ENCODE peak calls at places on chromosomes 2 and 18, in four cellular contexts. U, F, W and Q are unnamed samples.

GRCh38 chr2:159399716-159400525 is 113.4 kb upstream of the WDSUB1 start:
- DNase-seq in F (peak; percentile 23), W (no peak), U (no peak), Q (no peak)

GRCh38 chr2:71614976-71615768 is 161.8 kb downstream of the DYSF start:
- DNase-seq in F (no peak), W (no peak), U (no peak), Q (no peak)

GRCh38 chr2:128414946-128415767 is 96.5 kb upstream of the HS6ST1 start:
- DNase-seq in F (no peak), W (no peak), U (no peak), Q (no peak)

GRCh38 chr2:63699549-63699839 is 110.7 kb downstream of the MDH1 start:
- DNase-seq in W (no peak), U (no peak), F (no peak), Q (no peak)

GRCh38 chr2:128301501-128301966 is 17.1 kb downstream of the HS6ST1 start:
- DNase-seq in W (no peak), F (peak; percentile 99), U (no peak), Q (no peak)

GRCh38 chr2:71008342-71008741 is 13.7 kb upstream of the TEX261 start:
- DNase-seq in W (no peak), U (no peak), F (no peak), Q (no peak)

GRCh38 chr2:19757586-19757985 is 144.2 kb downstream of the TTC32 start:
- DNase-seq in F (no peak), W (no peak), U (no peak), Q (no peak)

GRCh38 chr2:47264183-47264582 is 109.1 kb upstream of the STPG4 start:
- DNase-seq in U (no peak), W (no peak), F (no peak), Q (no peak)

GRCh38 chr2:113183703-113184102 is 9.9 kb downstream of the PSD4 start:
- DNase-seq in F (no peak), U (no peak), W (no peak), Q (no peak)

GRCh38 chr2:188383158-188383557 is 91.5 kb downstream of the GULP1 start:
- DNase-seq in F (peak; percentile 34), U (no peak), W (no peak), Q (no peak)

GRCh38 chr18:55997156-55997561 is 409.2 kb upstream of the TCF4 start:
- DNase-seq in F (peak; percentile 32), W (no peak), U (no peak), Q (peak; percentile 27)

GRCh38 chr2:135586148-135586547 is 54.9 kb downstream of the R3HDM1 start:
- DNase-seq in U (no peak), W (peak; percentile 4), F (no peak), Q (peak; percentile 31)

GRCh38 chr2:21118302-21118920 is 5.4 kb upstream of the TDRD15 start:
- DNase-seq in W (peak; percentile 14), U (no peak), F (peak; percentile 30), Q (peak; percentile 57)

GRCh38 chr2:152718047-152718908 is at the start of gene ARL6IP6:
- DNase-seq in W (peak; percentile 91), U (peak; percentile 60), F (peak; percentile 95), Q (peak; percentile 96)

GRCh38 chr2:202982779-202983491 is 31.7 kb upstream of the NBEAL1 start:
- DNase-seq in W (no peak), F (no peak), U (no peak), Q (no peak)

GRCh38 chr2:131367352-131367751 is 3.4 kb upstream of the RAB6D start:
- DNase-seq in F (no peak), W (no peak), U (no peak), Q (no peak)

GRCh38 chr2:192190474-192190873 is 4.3 kb downstream of the TMEFF2 start:
- DNase-seq in W (no peak), F (peak; percentile 38), U (no peak), Q (no peak)

GRCh38 chr2:117299451-117299850 is 515.0 kb upstream of the DDX18 start:
- DNase-seq in U (no peak), F (no peak), W (no peak), Q (peak; percentile 17)

GRCh38 chr2:241680827-241681599 is 5.6 kb downstream of the DTYMK start:
- DNase-seq in U (no peak), F (peak; percentile 96), W (no peak), Q (no peak)

DNA sequence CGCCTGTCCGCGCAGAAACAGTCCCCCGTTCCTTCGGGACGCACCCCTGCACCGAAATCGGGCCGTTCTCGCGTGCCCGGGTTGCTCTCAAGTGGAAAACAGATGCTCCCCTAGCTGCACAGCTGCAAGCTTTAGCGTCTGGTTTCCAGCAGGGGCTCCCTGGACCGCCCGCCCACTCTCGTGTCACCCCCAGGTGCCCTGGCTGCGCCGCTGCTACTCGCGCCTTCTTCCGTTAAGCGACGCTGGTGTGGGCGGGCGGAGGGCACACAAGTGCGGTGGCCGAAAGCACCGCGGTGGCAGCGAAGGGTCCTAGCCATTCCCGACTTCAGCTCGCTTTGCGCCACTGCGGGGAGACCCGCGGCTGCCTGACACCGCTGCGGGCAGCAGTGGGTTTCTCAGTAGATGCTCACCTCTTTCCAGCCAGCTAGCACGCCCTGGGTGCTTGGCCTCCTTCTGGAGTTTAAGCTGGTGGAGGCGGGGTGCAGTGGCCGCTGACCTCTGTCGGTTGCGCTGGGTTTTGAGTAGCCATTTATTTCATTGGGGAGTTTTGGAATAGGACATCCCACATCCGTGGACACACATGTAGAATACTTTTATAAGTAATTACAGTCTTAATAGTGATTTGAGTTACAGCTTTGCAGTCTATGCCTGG is 806 bp downstream of the ZNF407 start:
- DNase-seq in F (peak; percentile 75), W (peak; percentile 48), U (no peak), Q (peak; percentile 54)
- H2AK5ac ChIP-seq in F (no peak overlapping the region), W (no peak overlapping the region), U (no peak overlapping the region), Q (no peak overlapping the region)

GRCh38 chr2:29589440-29590103 is 331.8 kb downstream of the ALK start:
- DNase-seq in F (no peak), W (no peak), U (no peak), Q (no peak)

GRCh38 chr2:29590211-29590610 is 331.2 kb downstream of the ALK start:
- DNase-seq in F (no peak), U (no peak), W (no peak), Q (no peak)

GRCh38 chr2:29587791-29588190 is 333.6 kb downstream of the ALK start:
- DNase-seq in F (no peak), U (no peak), W (no peak), Q (no peak)

GRCh38 chr2:29596584-29596983 is 324.8 kb downstream of the ALK start:
- DNase-seq in F (no peak), W (no peak), U (no peak), Q (no peak)

GRCh38 chr2:29591600-29591999 is 329.8 kb downstream of the ALK start:
- DNase-seq in F (no peak), U (no peak), W (no peak), Q (no peak)
- H3K23ac ChIP-seq in F (no peak overlapping the region), U (no peak overlapping the region), W (no peak overlapping the region), Q (no peak overlapping the region)

GRCh38 chr2:101735166-101735533 is 37.6 kb downstream of the MAP4K4 start:
- DNase-seq in F (no peak), U (no peak), W (no peak), Q (no peak)
- H2AK5ac ChIP-seq in F (no peak overlapping the region), U (no peak overlapping the region), W (no peak overlapping the region), Q (no peak overlapping the region)

GRCh38 chr2:206443735-206444527 is 599 bp downstream of the ADAM23 start:
- DNase-seq in F (peak; percentile 45), W (peak; percentile 18), U (no peak), Q (peak; percentile 62)

GRCh38 chr2:206445948-206446347 is 2.6 kb downstream of the ADAM23 start:
- DNase-seq in F (no peak), U (no peak), W (no peak), Q (no peak)

GRCh38 chr2:206438196-206438727 is 5.1 kb upstream of the ADAM23 start:
- DNase-seq in W (no peak), U (no peak), F (no peak), Q (no peak)

GRCh38 chr2:206442516-206442853 is 847 bp upstream of the ADAM23 start:
- DNase-seq in W (no peak), U (no peak), F (no peak), Q (no peak)

DNA sequence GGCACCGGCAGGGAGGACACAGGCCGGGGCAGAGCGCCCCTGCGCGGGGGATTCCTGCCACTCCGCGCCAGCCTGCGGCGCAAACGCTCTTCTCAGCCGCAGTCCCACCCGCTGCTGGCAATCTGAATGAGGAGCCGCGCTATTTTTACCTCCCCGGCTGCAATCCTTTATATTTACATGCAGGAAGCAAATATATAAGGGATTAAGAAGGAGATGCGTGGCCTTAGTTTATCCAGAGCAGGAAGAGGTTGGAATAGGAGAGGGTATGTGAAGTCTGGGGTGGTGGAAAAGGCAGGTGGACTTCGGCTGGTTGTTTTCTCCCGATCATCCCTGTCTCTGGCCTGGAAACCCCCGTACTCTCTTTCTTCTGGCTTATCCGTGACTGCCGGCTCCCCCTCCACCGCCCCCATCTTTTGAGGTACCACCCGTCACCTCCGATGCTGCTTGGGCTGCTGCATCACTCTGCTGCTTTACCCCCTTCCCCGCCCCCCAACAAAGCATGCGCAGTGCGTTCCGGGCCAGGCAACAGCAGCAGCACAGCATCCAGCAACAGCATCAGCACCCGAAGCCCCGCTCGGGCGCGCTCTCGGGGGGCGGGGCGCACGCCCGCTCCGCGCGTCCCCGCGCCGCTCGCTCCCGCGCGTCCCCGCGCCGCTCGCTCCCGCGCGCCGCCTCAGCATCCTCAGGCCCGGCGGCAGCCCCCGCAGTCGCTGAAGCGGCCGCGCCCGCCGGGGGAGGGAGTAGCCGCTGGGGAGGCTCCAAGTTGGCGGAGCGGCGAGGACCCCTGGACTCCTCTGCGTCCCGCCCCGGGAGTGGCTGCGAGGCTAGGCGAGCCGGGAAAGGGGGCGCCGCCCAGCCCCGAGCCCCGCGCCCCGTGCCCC is at the start of gene ADAM23:
- DNase-seq in F (peak; percentile 65), U (peak; percentile 39), W (peak; percentile 82), Q (peak; percentile 80)
- H3K23ac ChIP-seq in F (no peak within 1 kb of the TSS), U (no peak within 1 kb of the TSS), W (peak within 1 kb of the TSS; percentile 92), Q (no peak within 1 kb of the TSS)

GRCh38 chr2:36032046-36032445 is 323.5 kb upstream of the CRIM1 start:
- DNase-seq in W (no peak), F (no peak), U (no peak), Q (no peak)
- H2AK5ac ChIP-seq in W (no peak overlapping the region), F (no peak overlapping the region), U (no peak overlapping the region), Q (no peak overlapping the region)

DNA sequence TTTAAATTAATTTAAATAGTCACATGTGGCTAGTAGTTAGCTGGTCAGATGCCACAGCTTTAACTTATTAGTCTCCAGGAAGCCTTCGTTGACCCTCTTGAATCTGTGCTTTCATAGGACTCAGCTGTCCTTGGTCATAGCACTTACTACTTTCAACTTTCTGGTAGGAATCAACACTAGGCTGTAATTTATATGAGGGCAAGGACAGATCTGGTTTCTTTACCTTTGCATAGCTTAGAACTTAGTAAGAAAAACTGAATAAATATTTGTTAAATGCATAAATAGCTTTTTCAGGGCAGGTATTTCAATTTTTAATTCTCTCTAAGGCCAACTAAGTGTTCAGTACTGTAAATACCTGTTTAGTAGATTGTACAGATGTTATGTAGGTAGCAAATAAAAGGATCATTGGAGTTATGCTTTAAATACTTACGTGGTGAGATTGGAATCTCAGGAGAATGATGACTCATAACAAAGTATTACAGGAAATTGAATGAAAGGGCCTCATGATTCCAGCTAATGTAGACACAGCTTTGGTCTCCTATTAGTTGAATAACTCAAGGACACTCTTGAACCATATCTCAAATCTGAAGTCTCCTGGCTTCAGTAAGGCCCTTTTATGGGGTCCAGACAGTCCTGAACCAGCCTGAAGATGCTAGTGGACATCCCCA is 2.6 kb downstream of the CLIP4 start:
- DNase-seq in W (no peak), U (no peak), F (peak; percentile 61), Q (no peak)
- H3K23ac ChIP-seq in W (no peak overlapping the region), U (no peak overlapping the region), F (no peak overlapping the region), Q (no peak overlapping the region)